ENCODE peak calls at places on chromosomes 6 and 20, in nine cellular contexts. I is lower lobe of right lung; X is activated T-helper 17 cell treated with anti-CD3 and anti-CD28 coated beads, Interleukin-2, amount 50 U/mL, for 72 hours; C is activated CD8-positive, alpha-beta T cell treated with anti-CD3 and anti-CD28 coated beads for 36 hours; Y is left colon; H is stimulated activated naive B cell treated with anti-CD40 and anti-IgM and Interleukin-4, amounts not matched to agents 10 μg/mL and 1 μg/mL and 100 μg/mL, for 72 hours; J is HCT116; O is left lung; U is left cardiac atrium. E is an unnamed sample.

GRCh38 chr6:1232578-1232977 is 79.3 kb upstream of the FOXQ1 start:
- ATAC-seq in I (peak; percentile 28), X (no peak), C (no peak), Y (no peak), H (no peak), J (no peak), O (no peak), U (no peak), E (no peak)

GRCh38 chr20:5595744-5596143 is 154.5 kb upstream of the SHLD1 start:
- ATAC-seq in I (no peak), X (no peak), C (no peak), Y (no peak), H (no peak), J (no peak), O (no peak), U (no peak), E (no peak)

GRCh38 chr6:42378125-42378524 is 73.6 kb downstream of the TRERF1 start:
- ATAC-seq in I (no peak), X (peak; percentile 79), C (peak; percentile 77), Y (no peak), H (no peak), J (no peak), O (no peak), U (no peak), E (no peak)

GRCh38 chr6:111353914-111354464 is 129.0 kb downstream of the REV3L start:
- ATAC-seq in I (peak; percentile 67), X (no peak), C (no peak), Y (no peak), H (no peak), J (no peak), O (peak; percentile 28), U (peak; percentile 86), E (peak; percentile 55)

GRCh38 chr20:4591975-4592315 is 129.8 kb upstream of the PRND start:
- ATAC-seq in I (no peak), X (no peak), C (no peak), Y (no peak), H (no peak), J (peak; percentile 7), O (peak; percentile 8), U (no peak), E (peak; percentile 16)

GRCh38 chr6:37525460-37526357 is 26.0 kb upstream of the CCDC167 start:
- ATAC-seq in I (no peak), X (no peak), C (no peak), Y (no peak), H (no peak), J (no peak), O (peak; percentile 34), U (no peak), E (no peak)

GRCh38 chr6:126546771-126547170 is 206.9 kb downstream of the CENPW start:
- ATAC-seq in I (no peak), X (no peak), C (no peak), Y (no peak), H (no peak), J (no peak), O (no peak), U (no peak), E (no peak)

GRCh38 chr6:166194885-166195860 is 27.5 kb upstream of the TBXT start:
- ATAC-seq in I (peak; percentile 54), X (no peak), C (no peak), Y (peak; percentile 59), H (peak; percentile 27), J (no peak), O (peak; percentile 66), U (peak; percentile 83), E (no peak)

GRCh38 chr6:25907475-25908014 is 22.9 kb downstream of the SLC17A2 start:
- ATAC-seq in I (no peak), X (no peak), C (no peak), Y (no peak), H (no peak), J (no peak), O (no peak), U (no peak), E (no peak)

GRCh38 chr6:167552961-167553360 is 228.1 kb downstream of the TTLL2 start:
- ATAC-seq in I (no peak), X (no peak), C (no peak), Y (no peak), H (no peak), J (no peak), O (no peak), U (no peak), E (no peak)

GRCh38 chr20:1017677-1018076 is 15.6 kb upstream of the RSPO4 start:
- ATAC-seq in I (no peak), X (no peak), C (no peak), Y (no peak), H (no peak), J (no peak), O (no peak), U (no peak), E (no peak)

GRCh38 chr20:1535420-1536175 is 21.9 kb downstream of the SIRPD start:
- ATAC-seq in I (peak; percentile 72), X (no peak), C (no peak), Y (no peak), H (peak; percentile 90), J (no peak), O (peak; percentile 66), U (peak; percentile 58), E (no peak)

GRCh38 chr20:24963672-24964517 is 14.8 kb downstream of the CST7 start:
- ATAC-seq in I (no peak), X (no peak), C (no peak), Y (no peak), H (no peak), J (no peak), O (no peak), U (no peak), E (no peak)

GRCh38 chr6:43874814-43875590 is 105.0 kb downstream of the VEGFA start:
- ATAC-seq in I (no peak), X (no peak), C (no peak), Y (no peak), H (no peak), J (no peak), O (no peak), U (no peak), E (no peak)

GRCh38 chr20:45036044-45036755 is 64.7 kb downstream of the KCNS1 start:
- ATAC-seq in I (no peak), X (peak; percentile 88), C (peak; percentile 87), Y (no peak), H (no peak), J (peak; percentile 74), O (no peak), U (peak; percentile 52), E (no peak)

GRCh38 chr6:99334526-99335127 is 14.8 kb downstream of the FAXC start:
- ATAC-seq in I (no peak), X (peak; percentile 15), C (peak; percentile 67), Y (peak; percentile 71), H (peak; percentile 35), J (peak; percentile 87), O (peak; percentile 87), U (no peak), E (peak; percentile 69)

GRCh38 chr6:34143884-34144580 is 1.9 kb downstream of the GRM4 start:
- ATAC-seq in I (peak; percentile 10), X (peak; percentile 53), C (peak; percentile 82), Y (no peak), H (peak; percentile 59), J (no peak), O (peak; percentile 7), U (no peak), E (no peak)

GRCh38 chr20:44115762-44116644 is 71.0 kb downstream of the JPH2 start:
- ATAC-seq in I (no peak), X (no peak), C (no peak), Y (peak; percentile 8), H (no peak), J (peak; percentile 33), O (no peak), U (peak; percentile 10), E (peak; percentile 13)

GRCh38 chr20:42901689-42902518 is 287.8 kb downstream of the PTPRT start:
- ATAC-seq in I (peak; percentile 65), X (no peak), C (no peak), Y (no peak), H (no peak), J (no peak), O (peak; percentile 31), U (peak; percentile 75), E (peak; percentile 73)

GRCh38 chr6:143097224-143097795 is 36.6 kb downstream of the AIG1 start:
- ATAC-seq in I (no peak), X (peak; percentile 96), C (peak; percentile 83), Y (no peak), H (peak; percentile 22), J (no peak), O (no peak), U (no peak), E (no peak)